ENCODE peak calls at places on chromosomes 6 and 20, in ten cellular contexts. One of them, this sample, is unnamed.

GRCh38 chr20:58981564-58982364 is 708 bp downstream of the NELFCD start:
- DNase-seq in IMR-90: peak
- DNase-seq in AG04450: no peak
- DNase-seq in GM06990: no peak
- DNase-seq in activated CD8-positive, alpha-beta T cell treated with anti-CD3 and anti-CD28 coated beads for 36 hours: peak
- DNase-seq in astrocyte: peak
- DNase-seq in neural crest cell: no peak
- DNase-seq in esophagus squamous epithelium: no peak
- DNase-seq in GM20000: peak
- DNase-seq in A549: peak
- DNase-seq in this sample: no peak

GRCh38 chr20:23149623-23150279 is 63.6 kb upstream of the CD93 start:
- DNase-seq in esophagus squamous epithelium: no peak
- DNase-seq in astrocyte: no peak
- DNase-seq in A549: no peak
- DNase-seq in activated CD8-positive, alpha-beta T cell treated with anti-CD3 and anti-CD28 coated beads for 36 hours: no peak
- DNase-seq in IMR-90: no peak
- DNase-seq in GM06990: no peak
- DNase-seq in neural crest cell: no peak
- DNase-seq in AG04450: no peak
- DNase-seq in GM20000: no peak
- DNase-seq in this sample: no peak

GRCh38 chr6:25789475-25789874 is 34.9 kb downstream of the SLC17A4 start:
- DNase-seq in esophagus squamous epithelium: no peak
- DNase-seq in GM06990: no peak
- DNase-seq in IMR-90: no peak
- DNase-seq in A549: no peak
- DNase-seq in GM20000: no peak
- DNase-seq in activated CD8-positive, alpha-beta T cell treated with anti-CD3 and anti-CD28 coated beads for 36 hours: no peak
- DNase-seq in neural crest cell: no peak
- DNase-seq in AG04450: no peak
- DNase-seq in astrocyte: no peak
- DNase-seq in this sample: no peak

GRCh38 chr6:73666393-73666792 is 12.6 kb upstream of the SLC17A5 start:
- DNase-seq in GM06990: no peak
- DNase-seq in GM20000: no peak
- DNase-seq in esophagus squamous epithelium: no peak
- DNase-seq in neural crest cell: no peak
- DNase-seq in IMR-90: peak
- DNase-seq in astrocyte: no peak
- DNase-seq in activated CD8-positive, alpha-beta T cell treated with anti-CD3 and anti-CD28 coated beads for 36 hours: no peak
- DNase-seq in AG04450: no peak
- DNase-seq in A549: no peak
- DNase-seq in this sample: no peak

GRCh38 chr6:111984516-111985201 is 69.2 kb upstream of the CCN6 start:
- DNase-seq in esophagus squamous epithelium: no peak
- DNase-seq in GM20000: no peak
- DNase-seq in A549: no peak
- DNase-seq in activated CD8-positive, alpha-beta T cell treated with anti-CD3 and anti-CD28 coated beads for 36 hours: no peak
- DNase-seq in GM06990: no peak
- DNase-seq in AG04450: no peak
- DNase-seq in neural crest cell: no peak
- DNase-seq in IMR-90: no peak
- DNase-seq in astrocyte: no peak
- DNase-seq in this sample: no peak

GRCh38 chr6:75402296-75402695 is 91.3 kb downstream of the FILIP1 start:
- DNase-seq in GM06990: no peak
- DNase-seq in neural crest cell: no peak
- DNase-seq in A549: no peak
- DNase-seq in esophagus squamous epithelium: no peak
- DNase-seq in AG04450: no peak
- DNase-seq in activated CD8-positive, alpha-beta T cell treated with anti-CD3 and anti-CD28 coated beads for 36 hours: no peak
- DNase-seq in astrocyte: peak
- DNase-seq in IMR-90: peak
- DNase-seq in GM20000: peak
- DNase-seq in this sample: peak

GRCh38 chr6:43172127-43173007 is 1.3 kb downstream of the SRF start:
- DNase-seq in GM06990: peak
- DNase-seq in activated CD8-positive, alpha-beta T cell treated with anti-CD3 and anti-CD28 coated beads for 36 hours: peak
- DNase-seq in GM20000: peak
- DNase-seq in esophagus squamous epithelium: no peak
- DNase-seq in astrocyte: no peak
- DNase-seq in IMR-90: peak
- DNase-seq in neural crest cell: peak
- DNase-seq in AG04450: no peak
- DNase-seq in A549: no peak
- DNase-seq in this sample: no peak

GRCh38 chr20:16350465-16350864 is 222.8 kb downstream of the KIF16B start:
- DNase-seq in GM20000: no peak
- DNase-seq in neural crest cell: no peak
- DNase-seq in astrocyte: peak
- DNase-seq in esophagus squamous epithelium: no peak
- DNase-seq in A549: peak
- DNase-seq in IMR-90: peak
- DNase-seq in AG04450: no peak
- DNase-seq in GM06990: no peak
- DNase-seq in activated CD8-positive, alpha-beta T cell treated with anti-CD3 and anti-CD28 coated beads for 36 hours: no peak
- DNase-seq in this sample: no peak

GRCh38 chr6:127118505-127119360 is at the start of gene RSPO3:
- DNase-seq in activated CD8-positive, alpha-beta T cell treated with anti-CD3 and anti-CD28 coated beads for 36 hours: peak
- DNase-seq in IMR-90: peak
- DNase-seq in neural crest cell: peak
- DNase-seq in GM20000: peak
- DNase-seq in GM06990: peak
- DNase-seq in A549: peak
- DNase-seq in astrocyte: no peak
- DNase-seq in AG04450: no peak
- DNase-seq in esophagus squamous epithelium: no peak
- DNase-seq in this sample: no peak

GRCh38 chr6:39746795-39747194 is 21.6 kb upstream of the KIF6 start:
- DNase-seq in neural crest cell: no peak
- DNase-seq in AG04450: no peak
- DNase-seq in astrocyte: no peak
- DNase-seq in A549: no peak
- DNase-seq in activated CD8-positive, alpha-beta T cell treated with anti-CD3 and anti-CD28 coated beads for 36 hours: no peak
- DNase-seq in IMR-90: no peak
- DNase-seq in GM20000: no peak
- DNase-seq in GM06990: no peak
- DNase-seq in esophagus squamous epithelium: no peak
- DNase-seq in this sample: no peak

GRCh38 chr6:128492386-128492785 is 28.0 kb downstream of the PTPRK start:
- DNase-seq in neural crest cell: no peak
- DNase-seq in astrocyte: peak
- DNase-seq in AG04450: peak
- DNase-seq in esophagus squamous epithelium: no peak
- DNase-seq in GM20000: no peak
- DNase-seq in activated CD8-positive, alpha-beta T cell treated with anti-CD3 and anti-CD28 coated beads for 36 hours: no peak
- DNase-seq in IMR-90: peak
- DNase-seq in GM06990: no peak
- DNase-seq in A549: no peak
- DNase-seq in this sample: no peak

GRCh38 chr20:36378686-36379085 is 72.5 kb downstream of the DLGAP4 start:
- DNase-seq in AG04450: no peak
- DNase-seq in astrocyte: no peak
- DNase-seq in GM06990: no peak
- DNase-seq in neural crest cell: no peak
- DNase-seq in GM20000: no peak
- DNase-seq in IMR-90: no peak
- DNase-seq in esophagus squamous epithelium: no peak
- DNase-seq in activated CD8-positive, alpha-beta T cell treated with anti-CD3 and anti-CD28 coated beads for 36 hours: no peak
- DNase-seq in A549: no peak
- DNase-seq in this sample: no peak

GRCh38 chr20:36386236-36386635 is 80.1 kb downstream of the DLGAP4 start:
- DNase-seq in A549: no peak
- DNase-seq in activated CD8-positive, alpha-beta T cell treated with anti-CD3 and anti-CD28 coated beads for 36 hours: no peak
- DNase-seq in esophagus squamous epithelium: no peak
- DNase-seq in GM20000: no peak
- DNase-seq in IMR-90: no peak
- DNase-seq in AG04450: no peak
- DNase-seq in neural crest cell: no peak
- DNase-seq in GM06990: no peak
- DNase-seq in astrocyte: no peak
- DNase-seq in this sample: no peak

GRCh38 chr20:36385503-36385902 is 79.4 kb downstream of the DLGAP4 start:
- DNase-seq in activated CD8-positive, alpha-beta T cell treated with anti-CD3 and anti-CD28 coated beads for 36 hours: no peak
- DNase-seq in GM20000: no peak
- DNase-seq in astrocyte: no peak
- DNase-seq in neural crest cell: no peak
- DNase-seq in AG04450: no peak
- DNase-seq in GM06990: no peak
- DNase-seq in IMR-90: no peak
- DNase-seq in esophagus squamous epithelium: no peak
- DNase-seq in A549: no peak
- DNase-seq in this sample: no peak

GRCh38 chr20:36384022-36384619 is 78.0 kb downstream of the DLGAP4 start:
- DNase-seq in esophagus squamous epithelium: no peak
- DNase-seq in IMR-90: peak
- DNase-seq in GM20000: peak
- DNase-seq in neural crest cell: peak
- DNase-seq in GM06990: no peak
- DNase-seq in AG04450: no peak
- DNase-seq in activated CD8-positive, alpha-beta T cell treated with anti-CD3 and anti-CD28 coated beads for 36 hours: peak
- DNase-seq in A549: no peak
- DNase-seq in astrocyte: peak
- DNase-seq in this sample: no peak
- TF ChIP-seq CTCF in esophagus squamous epithelium: no peak
- TF ChIP-seq CTCF in IMR-90: peak
- TF ChIP-seq CTCF in GM20000: no peak
- TF ChIP-seq CTCF in neural crest cell: peak
- TF ChIP-seq CTCF in GM06990: peak
- TF ChIP-seq CTCF in AG04450: peak
- TF ChIP-seq CTCF in activated CD8-positive, alpha-beta T cell treated with anti-CD3 and anti-CD28 coated beads for 36 hours: no peak
- TF ChIP-seq CTCF in A549: no peak
- TF ChIP-seq CTCF in astrocyte: peak
- TF ChIP-seq CTCF in this sample: peak

DNA sequence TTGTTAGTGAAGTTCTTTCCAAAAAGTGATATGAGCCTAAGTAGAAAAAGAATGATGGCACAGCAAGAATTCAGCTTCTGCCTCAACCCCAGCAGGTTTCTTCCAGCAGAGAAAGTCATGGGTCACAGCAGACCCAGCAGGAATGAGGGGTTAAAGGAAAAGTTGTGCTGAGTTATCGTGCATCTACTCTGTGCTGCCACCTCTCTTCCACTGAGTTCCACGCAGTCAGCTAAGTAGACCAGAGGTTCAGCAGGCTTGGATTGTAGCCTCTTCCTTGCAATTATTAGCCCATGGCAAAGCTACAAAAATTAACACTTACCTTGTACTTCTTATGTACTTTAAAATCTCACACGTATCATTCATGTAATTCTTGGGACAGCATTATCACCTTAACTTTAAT is 510.8 kb downstream of the PTPRT start:
- DNase-seq in A549: no peak
- DNase-seq in astrocyte: no peak
- DNase-seq in neural crest cell: no peak
- DNase-seq in activated CD8-positive, alpha-beta T cell treated with anti-CD3 and anti-CD28 coated beads for 36 hours: no peak
- DNase-seq in IMR-90: no peak
- DNase-seq in GM06990: no peak
- DNase-seq in AG04450: no peak
- DNase-seq in GM20000: no peak
- DNase-seq in esophagus squamous epithelium: no peak
- DNase-seq in this sample: no peak
- TF ChIP-seq CTCF in A549: no peak
- TF ChIP-seq CTCF in astrocyte: no peak
- TF ChIP-seq CTCF in neural crest cell: peak
- TF ChIP-seq CTCF in activated CD8-positive, alpha-beta T cell treated with anti-CD3 and anti-CD28 coated beads for 36 hours: no peak
- TF ChIP-seq CTCF in IMR-90: no peak
- TF ChIP-seq CTCF in GM06990: peak
- TF ChIP-seq CTCF in AG04450: no peak
- TF ChIP-seq CTCF in GM20000: peak
- TF ChIP-seq CTCF in esophagus squamous epithelium: no peak
- TF ChIP-seq CTCF in this sample: no peak

DNA sequence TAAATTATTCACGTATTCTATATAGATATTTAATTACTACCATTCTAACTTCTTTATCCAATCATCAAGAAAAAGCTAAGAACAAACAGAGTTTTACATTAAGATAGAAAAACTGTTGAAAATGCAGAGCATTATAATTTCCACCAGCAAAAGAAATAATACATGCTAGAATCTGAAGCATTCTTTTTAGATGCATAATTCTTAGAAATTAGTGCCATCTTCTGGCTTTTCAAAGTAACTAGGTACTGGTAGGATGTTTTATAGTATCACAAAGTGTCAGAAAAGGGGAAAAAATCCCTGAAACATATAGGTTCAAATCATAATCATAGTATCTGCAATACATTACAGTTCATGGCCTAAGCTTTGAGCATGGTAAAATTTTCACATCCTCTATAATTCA is 178.9 kb downstream of the PHF3 start:
- DNase-seq in astrocyte: no peak
- DNase-seq in activated CD8-positive, alpha-beta T cell treated with anti-CD3 and anti-CD28 coated beads for 36 hours: no peak
- DNase-seq in neural crest cell: no peak
- DNase-seq in GM20000: no peak
- DNase-seq in IMR-90: no peak
- DNase-seq in esophagus squamous epithelium: no peak
- DNase-seq in GM06990: no peak
- DNase-seq in AG04450: no peak
- DNase-seq in A549: no peak
- DNase-seq in this sample: no peak
- TF ChIP-seq CTCF in astrocyte: no peak
- TF ChIP-seq CTCF in activated CD8-positive, alpha-beta T cell treated with anti-CD3 and anti-CD28 coated beads for 36 hours: no peak
- TF ChIP-seq CTCF in neural crest cell: no peak
- TF ChIP-seq CTCF in GM20000: no peak
- TF ChIP-seq CTCF in IMR-90: no peak
- TF ChIP-seq CTCF in esophagus squamous epithelium: no peak
- TF ChIP-seq CTCF in GM06990: no peak
- TF ChIP-seq CTCF in AG04450: peak
- TF ChIP-seq CTCF in A549: no peak
- TF ChIP-seq CTCF in this sample: no peak

GRCh38 chr20:1374246-1374645 is 18.6 kb downstream of the FKBP1A start:
- DNase-seq in GM06990: no peak
- DNase-seq in esophagus squamous epithelium: no peak
- DNase-seq in astrocyte: no peak
- DNase-seq in AG04450: no peak
- DNase-seq in GM20000: no peak
- DNase-seq in A549: no peak
- DNase-seq in neural crest cell: no peak
- DNase-seq in activated CD8-positive, alpha-beta T cell treated with anti-CD3 and anti-CD28 coated beads for 36 hours: no peak
- DNase-seq in IMR-90: no peak
- DNase-seq in this sample: no peak
- TF ChIP-seq CTCF in GM06990: no peak
- TF ChIP-seq CTCF in esophagus squamous epithelium: no peak
- TF ChIP-seq CTCF in astrocyte: no peak
- TF ChIP-seq CTCF in AG04450: no peak
- TF ChIP-seq CTCF in GM20000: no peak
- TF ChIP-seq CTCF in A549: no peak
- TF ChIP-seq CTCF in neural crest cell: no peak
- TF ChIP-seq CTCF in activated CD8-positive, alpha-beta T cell treated with anti-CD3 and anti-CD28 coated beads for 36 hours: no peak
- TF ChIP-seq CTCF in IMR-90: no peak
- TF ChIP-seq CTCF in this sample: no peak

GRCh38 chr6:48933136-48933535 is 529.9 kb downstream of the MMUT start:
- DNase-seq in astrocyte: no peak
- DNase-seq in esophagus squamous epithelium: no peak
- DNase-seq in GM20000: no peak
- DNase-seq in neural crest cell: no peak
- DNase-seq in A549: no peak
- DNase-seq in AG04450: no peak
- DNase-seq in IMR-90: no peak
- DNase-seq in GM06990: no peak
- DNase-seq in activated CD8-positive, alpha-beta T cell treated with anti-CD3 and anti-CD28 coated beads for 36 hours: no peak
- DNase-seq in this sample: no peak

GRCh38 chr6:48928937-48929336 is 534.1 kb downstream of the MMUT start:
- DNase-seq in AG04450: no peak
- DNase-seq in activated CD8-positive, alpha-beta T cell treated with anti-CD3 and anti-CD28 coated beads for 36 hours: no peak
- DNase-seq in GM20000: no peak
- DNase-seq in IMR-90: no peak
- DNase-seq in A549: no peak
- DNase-seq in GM06990: no peak
- DNase-seq in astrocyte: no peak
- DNase-seq in neural crest cell: no peak
- DNase-seq in esophagus squamous epithelium: no peak
- DNase-seq in this sample: no peak
- TF ChIP-seq CTCF in AG04450: peak
- TF ChIP-seq CTCF in activated CD8-positive, alpha-beta T cell treated with anti-CD3 and anti-CD28 coated beads for 36 hours: no peak
- TF ChIP-seq CTCF in GM20000: no peak
- TF ChIP-seq CTCF in IMR-90: no peak
- TF ChIP-seq CTCF in A549: no peak
- TF ChIP-seq CTCF in GM06990: no peak
- TF ChIP-seq CTCF in astrocyte: no peak
- TF ChIP-seq CTCF in neural crest cell: no peak
- TF ChIP-seq CTCF in esophagus squamous epithelium: no peak
- TF ChIP-seq CTCF in this sample: no peak